ENCODE peak calls at places on chromosomes 7 and 10, in five cellular contexts. One of them, this sample, is unnamed.
A peak's percentile ranks its signal among the peaks of the same experiment; 100 is the strongest.

GRCh38 chr7:72539702-72540101 is 127.6 kb upstream of the CALN1 start:
- DNase-seq in M059J: no peak
- DNase-seq in sciatic nerve: no peak
- DNase-seq in choroid plexus epithelial cell: no peak
- DNase-seq in sigmoid colon: no peak
- DNase-seq in this sample: no peak

GRCh38 chr7:33210958-33211357 is 81.6 kb downstream of the BBS9 start:
- DNase-seq in M059J: no peak
- DNase-seq in sciatic nerve: no peak
- DNase-seq in choroid plexus epithelial cell: no peak
- DNase-seq in sigmoid colon: no peak
- DNase-seq in this sample: no peak

GRCh38 chr10:100969175-100970075 is at the start of gene SEMA4G:
- DNase-seq in M059J: peak; percentile 20
- DNase-seq in sciatic nerve: peak; percentile 74
- DNase-seq in choroid plexus epithelial cell: peak; percentile 28
- DNase-seq in sigmoid colon: peak; percentile 78
- DNase-seq in this sample: peak; percentile 26

GRCh38 chr10:23342213-23342884 is 2.2 kb downstream of the C10orf67 start:
- DNase-seq in M059J: no peak
- DNase-seq in sciatic nerve: no peak
- DNase-seq in choroid plexus epithelial cell: no peak
- DNase-seq in sigmoid colon: no peak
- DNase-seq in this sample: peak; percentile 34

GRCh38 chr7:94348142-94348541 is 46.6 kb upstream of the COL1A2 start:
- DNase-seq in M059J: peak; percentile 81
- DNase-seq in sciatic nerve: peak; percentile 65
- DNase-seq in choroid plexus epithelial cell: peak; percentile 81
- DNase-seq in sigmoid colon: peak; percentile 80
- DNase-seq in this sample: peak; percentile 94

GRCh38 chr7:2893411-2893861 is 49.3 kb upstream of the GNA12 start:
- DNase-seq in M059J: peak; percentile 42
- DNase-seq in sciatic nerve: no peak
- DNase-seq in choroid plexus epithelial cell: no peak
- DNase-seq in sigmoid colon: no peak
- DNase-seq in this sample: no peak

GRCh38 chr7:127447326-127447945 is 54.9 kb upstream of the ZNF800 start:
- DNase-seq in M059J: peak; percentile 57
- DNase-seq in sciatic nerve: no peak
- DNase-seq in choroid plexus epithelial cell: peak; percentile 73
- DNase-seq in sigmoid colon: no peak
- DNase-seq in this sample: peak; percentile 72

GRCh38 chr10:3502606-3503005 is 282.4 kb downstream of the KLF6 start:
- DNase-seq in M059J: no peak
- DNase-seq in sciatic nerve: no peak
- DNase-seq in choroid plexus epithelial cell: no peak
- DNase-seq in sigmoid colon: no peak
- DNase-seq in this sample: no peak

GRCh38 chr10:80598951-80599350 is 61.2 kb downstream of the SH2D4B start:
- DNase-seq in M059J: no peak
- DNase-seq in sciatic nerve: no peak
- DNase-seq in choroid plexus epithelial cell: no peak
- DNase-seq in sigmoid colon: peak; percentile 22
- DNase-seq in this sample: no peak

GRCh38 chr10:91381562-91381923 is 28.6 kb upstream of the HECTD2 start:
- DNase-seq in M059J: peak; percentile 68
- DNase-seq in sciatic nerve: no peak
- DNase-seq in choroid plexus epithelial cell: no peak
- DNase-seq in sigmoid colon: no peak
- DNase-seq in this sample: no peak

This sample was measured in EL.